ENCODE peak calls at places on chromosomes 13 and 19, in five cellular contexts. One of them, this sample, is unnamed.

GRCh38 chr19:18514800-18515682 is 6.8 kb downstream of the ELL start:
- DNase-seq in GM12865: no peak
- DNase-seq in stomach: peak; percentile 71
- DNase-seq in heart left ventricle: peak; percentile 78
- DNase-seq in neural progenitor cell: no peak
- DNase-seq in this sample: no peak

GRCh38 chr13:114142640-114143490 is 10.4 kb upstream of the RASA3 start:
- DNase-seq in GM12865: peak; percentile 65
- DNase-seq in stomach: peak; percentile 63
- DNase-seq in heart left ventricle: peak; percentile 27
- DNase-seq in neural progenitor cell: no peak
- DNase-seq in this sample: no peak

GRCh38 chr19:39430675-39431593 is 4.8 kb downstream of the RPS16 start:
- DNase-seq in GM12865: peak; percentile 86
- DNase-seq in stomach: no peak
- DNase-seq in heart left ventricle: peak; percentile 52
- DNase-seq in neural progenitor cell: no peak
- DNase-seq in this sample: peak; percentile 42

GRCh38 chr19:58021541-58022282 is 12.1 kb upstream of the ZSCAN1 start:
- DNase-seq in GM12865: peak; percentile 39
- DNase-seq in stomach: no peak
- DNase-seq in heart left ventricle: peak; percentile 67
- DNase-seq in neural progenitor cell: peak; percentile 69
- DNase-seq in this sample: peak; percentile 50

GRCh38 chr13:112690242-112690943 is 555 bp downstream of the ATP11A start:
- DNase-seq in GM12865: peak; percentile 55
- DNase-seq in stomach: peak; percentile 46
- DNase-seq in heart left ventricle: peak; percentile 63
- DNase-seq in neural progenitor cell: peak; percentile 81
- DNase-seq in this sample: peak; percentile 67

GRCh38 chr13:93450761-93451160 is 224.2 kb downstream of the GPC6 start:
- DNase-seq in GM12865: no peak
- DNase-seq in stomach: no peak
- DNase-seq in heart left ventricle: no peak
- DNase-seq in neural progenitor cell: no peak
- DNase-seq in this sample: no peak

GRCh38 chr19:23070353-23070781 is 46.5 kb upstream of the ZNF730 start:
- DNase-seq in GM12865: peak; percentile 2
- DNase-seq in stomach: no peak
- DNase-seq in heart left ventricle: peak; percentile 43
- DNase-seq in neural progenitor cell: no peak
- DNase-seq in this sample: peak; percentile 45

GRCh38 chr19:51490676-51491075 is 10.9 kb downstream of the SIGLEC12 start:
- DNase-seq in GM12865: no peak
- DNase-seq in stomach: no peak
- DNase-seq in heart left ventricle: no peak
- DNase-seq in neural progenitor cell: no peak
- DNase-seq in this sample: no peak

GRCh38 chr19:35860818-35861639 is 4.3 kb downstream of the KIRREL2 start:
- DNase-seq in GM12865: no peak
- DNase-seq in stomach: peak; percentile 48
- DNase-seq in heart left ventricle: no peak
- DNase-seq in neural progenitor cell: peak; percentile 98
- DNase-seq in this sample: no peak

GRCh38 chr13:42333613-42334328 is 61.8 kb downstream of the AKAP11 start:
- DNase-seq in GM12865: peak; percentile 73
- DNase-seq in stomach: no peak
- DNase-seq in heart left ventricle: no peak
- DNase-seq in neural progenitor cell: peak; percentile 62
- DNase-seq in this sample: peak; percentile 54

GRCh38 chr13:70255406-70255991 is 147.2 kb upstream of the KLHL1 start:
- DNase-seq in GM12865: no peak
- DNase-seq in stomach: no peak
- DNase-seq in heart left ventricle: no peak
- DNase-seq in neural progenitor cell: no peak
- DNase-seq in this sample: no peak

GRCh38 chr13:32962342-32962741 is 53.9 kb upstream of the KL start:
- DNase-seq in GM12865: no peak
- DNase-seq in stomach: no peak
- DNase-seq in heart left ventricle: no peak
- DNase-seq in neural progenitor cell: no peak
- DNase-seq in this sample: no peak

GRCh38 chr19:47607564-47608073 is 1.3 kb upstream of the BICRA start:
- DNase-seq in GM12865: no peak
- DNase-seq in stomach: no peak
- DNase-seq in heart left ventricle: no peak
- DNase-seq in neural progenitor cell: no peak
- DNase-seq in this sample: no peak

GRCh38 chr19:45590300-45591003 is 5.8 kb upstream of the OPA3 start:
- DNase-seq in GM12865: no peak
- DNase-seq in stomach: no peak
- DNase-seq in heart left ventricle: no peak
- DNase-seq in neural progenitor cell: no peak
- DNase-seq in this sample: no peak

GRCh38 chr19:45592366-45592765 is 7.8 kb upstream of the OPA3 start:
- DNase-seq in GM12865: no peak
- DNase-seq in stomach: no peak
- DNase-seq in heart left ventricle: no peak
- DNase-seq in neural progenitor cell: no peak
- DNase-seq in this sample: no peak

GRCh38 chr19:45591638-45592005 is 7.0 kb upstream of the OPA3 start:
- DNase-seq in GM12865: no peak
- DNase-seq in stomach: no peak
- DNase-seq in heart left ventricle: no peak
- DNase-seq in neural progenitor cell: no peak
- DNase-seq in this sample: no peak

GRCh38 chr19:45589768-45590167 is 5.2 kb upstream of the OPA3 start:
- DNase-seq in GM12865: no peak
- DNase-seq in stomach: no peak
- DNase-seq in heart left ventricle: no peak
- DNase-seq in neural progenitor cell: no peak
- DNase-seq in this sample: no peak

GRCh38 chr19:45591004-45591637 is 6.5 kb upstream of the OPA3 start:
- DNase-seq in GM12865: peak; percentile 66
- DNase-seq in stomach: peak; percentile 77
- DNase-seq in heart left ventricle: no peak
- DNase-seq in neural progenitor cell: peak; percentile 78
- DNase-seq in this sample: peak; percentile 79
- TF ChIP-seq CTCF in GM12865: peak; percentile 45
- TF ChIP-seq CTCF in stomach: no peak
- TF ChIP-seq CTCF in heart left ventricle: no peak
- TF ChIP-seq CTCF in neural progenitor cell: peak; percentile 56
- TF ChIP-seq CTCF in this sample: peak; percentile 62

GRCh38 chr13:101453784-101454201 is 1.3 kb downstream of the ITGBL1 start:
- DNase-seq in GM12865: peak; percentile 5
- DNase-seq in stomach: peak; percentile 47
- DNase-seq in heart left ventricle: no peak
- DNase-seq in neural progenitor cell: no peak
- DNase-seq in this sample: peak; percentile 12
- TF ChIP-seq CTCF in GM12865: peak; percentile 5
- TF ChIP-seq CTCF in stomach: no peak
- TF ChIP-seq CTCF in heart left ventricle: no peak
- TF ChIP-seq CTCF in neural progenitor cell: peak; percentile 9
- TF ChIP-seq CTCF in this sample: peak; percentile 25

DNA sequence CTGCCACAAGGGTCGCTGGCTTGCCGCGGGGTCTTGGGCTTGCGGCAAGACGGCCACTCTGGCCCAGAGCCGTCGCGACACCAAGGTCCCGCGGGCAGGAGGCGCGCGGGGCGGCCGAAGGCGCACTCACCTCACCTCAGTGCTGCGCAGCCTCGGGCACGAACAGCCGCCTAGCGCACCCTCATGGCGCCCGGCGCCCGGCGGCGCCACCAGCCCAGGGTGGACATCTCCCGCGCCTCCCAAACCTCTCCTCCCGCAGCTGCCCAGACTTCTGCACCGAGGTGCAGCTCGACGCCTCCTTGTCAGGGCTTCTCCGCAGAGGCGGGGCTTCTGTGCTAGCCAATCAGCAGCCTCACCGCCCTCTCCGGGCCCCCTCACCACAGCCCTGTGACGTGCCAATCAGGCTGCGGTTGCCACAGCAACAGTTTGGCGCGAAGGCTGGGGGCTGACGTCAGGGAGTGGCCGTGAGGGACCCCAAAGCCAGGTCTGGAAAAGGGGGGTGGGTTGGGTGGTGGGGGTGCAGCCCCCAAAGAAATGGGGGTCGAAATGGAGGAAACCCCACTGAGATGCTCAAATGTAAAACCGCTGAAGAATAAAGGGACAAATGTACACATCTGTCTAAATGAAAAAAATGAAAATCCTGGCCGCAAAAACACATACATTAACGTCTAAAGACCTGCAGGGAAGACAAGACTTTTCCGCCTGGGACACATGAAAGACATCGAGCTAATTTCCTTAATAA is at the start of the genes PEG3 and ZIM2:
- DNase-seq in GM12865: no peak
- DNase-seq in stomach: no peak
- DNase-seq in heart left ventricle: peak; percentile 81
- DNase-seq in neural progenitor cell: no peak
- DNase-seq in this sample: no peak
- TF ChIP-seq CTCF in GM12865: no peak
- TF ChIP-seq CTCF in stomach: no peak
- TF ChIP-seq CTCF in heart left ventricle: no peak
- TF ChIP-seq CTCF in neural progenitor cell: no peak
- TF ChIP-seq CTCF in this sample: no peak

DNA sequence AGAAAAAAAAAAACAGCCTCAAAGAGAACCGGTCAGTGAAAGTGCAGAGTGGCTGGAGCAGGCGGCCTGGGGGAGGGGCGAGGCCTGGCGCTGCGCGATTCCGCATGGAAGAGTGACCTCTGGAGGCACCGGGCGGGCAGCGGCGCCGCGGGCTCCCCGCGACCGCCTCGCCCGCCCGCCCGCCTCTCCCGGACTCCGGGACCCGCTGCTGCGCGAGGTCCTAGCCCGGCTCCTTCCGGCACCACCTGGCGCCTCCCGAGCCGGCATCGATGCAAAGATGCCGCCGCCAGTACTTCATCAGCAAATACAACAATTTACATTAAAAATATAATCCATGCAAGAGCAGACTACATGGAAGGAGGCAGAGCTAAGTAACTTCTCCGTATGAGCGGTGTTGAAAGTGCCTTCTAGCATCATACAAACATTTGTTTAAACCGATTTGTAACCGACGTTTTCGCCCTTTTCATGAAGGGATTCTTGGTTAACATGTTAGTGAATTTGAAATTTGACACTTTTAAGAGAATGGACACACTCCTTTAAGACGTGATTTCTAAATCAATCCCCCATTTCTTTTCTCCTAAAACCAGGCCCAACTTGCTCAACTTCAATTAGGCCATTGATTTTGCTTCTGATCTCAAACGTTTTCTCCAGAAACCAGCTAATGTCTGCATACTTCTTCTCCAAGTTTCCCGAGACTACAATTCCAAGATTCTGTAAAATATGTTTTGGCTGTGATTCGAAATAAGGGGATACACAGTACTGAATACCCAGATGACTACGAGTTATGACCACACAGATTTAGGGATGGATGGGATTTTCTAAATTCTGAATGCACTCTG is 2.1 kb downstream of the EFNB2 start:
- DNase-seq in GM12865: peak; percentile 34
- DNase-seq in stomach: peak; percentile 86
- DNase-seq in heart left ventricle: peak; percentile 83
- DNase-seq in neural progenitor cell: peak; percentile 93
- DNase-seq in this sample: peak; percentile 41
- TF ChIP-seq CTCF in GM12865: peak; percentile 5
- TF ChIP-seq CTCF in stomach: no peak
- TF ChIP-seq CTCF in heart left ventricle: peak; percentile 42
- TF ChIP-seq CTCF in neural progenitor cell: peak; percentile 64
- TF ChIP-seq CTCF in this sample: peak; percentile 47

GRCh38 chr13:90493667-90494066 is 853.8 kb upstream of the MIR17HG start:
- DNase-seq in GM12865: no peak
- DNase-seq in stomach: no peak
- DNase-seq in heart left ventricle: no peak
- DNase-seq in neural progenitor cell: no peak
- DNase-seq in this sample: no peak
- TF ChIP-seq CTCF in GM12865: no peak
- TF ChIP-seq CTCF in stomach: no peak
- TF ChIP-seq CTCF in heart left ventricle: no peak
- TF ChIP-seq CTCF in neural progenitor cell: no peak
- TF ChIP-seq CTCF in this sample: no peak

GRCh38 chr19:16542045-16542893 is at the start of gene CHERP:
- DNase-seq in GM12865: peak; percentile 97
- DNase-seq in stomach: peak; percentile 94
- DNase-seq in heart left ventricle: peak; percentile 96
- DNase-seq in neural progenitor cell: peak; percentile 98
- DNase-seq in this sample: peak; percentile 97
- TF ChIP-seq CTCF in GM12865: peak; percentile 0
- TF ChIP-seq CTCF in stomach: no peak
- TF ChIP-seq CTCF in heart left ventricle: no peak
- TF ChIP-seq CTCF in neural progenitor cell: peak; percentile 14
- TF ChIP-seq CTCF in this sample: no peak

DNA sequence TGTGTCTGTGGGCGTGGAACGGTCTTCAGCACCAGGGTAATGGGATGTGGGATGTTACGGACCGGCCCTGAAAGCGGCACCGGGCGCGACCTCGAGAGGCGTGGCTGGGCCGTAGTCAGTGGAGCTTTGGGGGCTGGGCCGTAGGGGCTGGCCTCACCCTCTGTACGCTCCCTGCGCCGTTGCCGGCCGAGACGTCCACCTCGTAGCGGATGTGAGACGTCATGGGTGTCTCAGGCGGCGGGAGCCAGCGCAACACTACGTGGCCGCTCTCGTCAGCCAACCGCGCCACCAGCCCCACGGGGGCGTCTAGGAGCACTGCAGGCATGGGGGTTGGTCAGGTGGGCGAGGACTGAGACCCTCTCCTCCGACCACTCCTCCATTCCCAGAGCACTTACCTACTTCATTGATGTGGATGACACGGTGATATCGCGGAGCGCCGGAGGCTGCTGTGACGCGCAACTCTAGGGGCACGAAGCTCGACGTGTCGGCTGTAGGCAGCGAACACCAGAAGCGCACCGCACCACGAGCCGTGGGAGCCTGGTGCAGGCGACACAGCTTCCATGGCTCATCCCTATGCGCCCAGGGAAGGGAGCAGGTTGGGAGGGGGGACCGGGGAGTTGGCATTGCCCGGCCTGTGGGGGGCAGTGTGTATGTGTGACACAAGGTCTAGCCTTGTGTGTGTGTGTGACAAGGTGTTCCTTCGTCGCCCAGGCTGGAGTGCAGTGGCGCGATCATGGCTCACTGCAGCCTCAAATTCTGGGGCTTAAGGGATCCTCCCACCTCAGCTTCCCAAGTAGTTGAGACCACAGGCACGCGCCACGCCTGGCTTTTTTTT is 2.4 kb downstream of the EPOR start:
- DNase-seq in GM12865: peak; percentile 98
- DNase-seq in stomach: peak; percentile 68
- DNase-seq in heart left ventricle: peak; percentile 84
- DNase-seq in neural progenitor cell: peak; percentile 95
- DNase-seq in this sample: peak; percentile 90
- TF ChIP-seq CTCF in GM12865: peak; percentile 46
- TF ChIP-seq CTCF in stomach: no peak
- TF ChIP-seq CTCF in heart left ventricle: no peak
- TF ChIP-seq CTCF in neural progenitor cell: peak; percentile 39
- TF ChIP-seq CTCF in this sample: peak; percentile 51

This sample was measured in GM13977.